ENCODE peak calls at places on chromosomes 11 and 22, in six cellular contexts. D is T-helper 2 cell; V is H7; P is right lobe of liver; Q is stimulated activated CD4-positive, alpha-beta T cell treated with anti-CD3 and anti-CD28 coated beads, Interleukin-12 subunit alpha, Interleukin-12 subunit beta, amount 100 ng/mL, for 48 hours; L is SK-N-SH. G is an unnamed sample.

GRCh38 chr22:32917577-32918375 is 116.3 kb downstream of the TIMP3 start:
- DNase-seq in D (no peak), V (no peak), P (no peak), Q (no peak), L (no peak), G (peak)

GRCh38 chr11:43925063-43925931 is 17.1 kb upstream of the C11orf96 start:
- DNase-seq in D (no peak), V (peak), P (no peak), Q (no peak), L (no peak), G (no peak)

GRCh38 chr11:109267293-109268095 is 154.5 kb upstream of the C11orf87 start:
- DNase-seq in D (peak), V (no peak), P (no peak), Q (no peak), L (no peak), G (no peak)

GRCh38 chr11:112961751-112962747 is 829 bp downstream of the NCAM1 start:
- DNase-seq in D (peak), V (peak), P (peak), Q (no peak), L (peak), G (peak)

GRCh38 chr11:13042873-13043338 is 33.8 kb downstream of the RASSF10 start:
- DNase-seq in D (no peak), V (no peak), P (no peak), Q (no peak), L (no peak), G (no peak)

GRCh38 chr11:59771605-59772004 is 16.4 kb downstream of the STX3 start:
- DNase-seq in D (no peak), V (no peak), P (no peak), Q (no peak), L (no peak), G (no peak)

GRCh38 chr11:130489716-130490115 is 41.3 kb downstream of the ADAMTS15 start:
- DNase-seq in D (no peak), V (no peak), P (no peak), Q (no peak), L (no peak), G (no peak)

GRCh38 chr11:75013051-75013450 is 24.3 kb downstream of the NEU3 start:
- DNase-seq in D (no peak), V (no peak), P (no peak), Q (no peak), L (no peak), G (no peak)

GRCh38 chr22:45271667-45272188 is 13.0 kb upstream of the UPK3A start:
- DNase-seq in D (no peak), V (no peak), P (no peak), Q (no peak), L (no peak), G (no peak)

GRCh38 chr11:117316197-117316961 is at the start of gene BACE1:
- DNase-seq in D (peak), V (peak), P (peak), Q (no peak), L (peak), G (peak)

GRCh38 chr11:100438366-100438765 is 248.7 kb upstream of the ARHGAP42 start:
- DNase-seq in D (no peak), V (no peak), P (no peak), Q (no peak), L (no peak), G (no peak)

GRCh38 chr11:116544721-116545120 is 228.1 kb downstream of the BUD13 start:
- DNase-seq in D (no peak), V (no peak), P (no peak), Q (no peak), L (no peak), G (no peak)

GRCh38 chr22:19610518-19611253 is 86.5 kb upstream of the CLDN5 start:
- DNase-seq in D (peak), V (peak), P (no peak), Q (peak), L (no peak), G (no peak)

GRCh38 chr22:45460288-45461109 is 42.2 kb upstream of the FBLN1 start:
- DNase-seq in D (no peak), V (no peak), P (no peak), Q (no peak), L (peak), G (peak)

GRCh38 chr11:37072538-37072937 is 474.5 kb upstream of the RAG2 start:
- DNase-seq in D (no peak), V (no peak), P (no peak), Q (no peak), L (no peak), G (no peak)

G was measured in SK-N-DZ.